ENCODE peak calls at places on chromosomes 11 and 22, in six cellular contexts. H is retinal pigment epithelial cell, Y is IMR-90, G is astrocyte of the spinal cord, Z is GM20000, R is OCI-LY7. B is an unnamed sample.

GRCh38 chr11:112617977-112618829 is 343.0 kb upstream of the NCAM1 start:
- DNase-seq in Y (no peak), H (no peak), R (no peak), Z (no peak), G (no peak), B (no peak)

GRCh38 chr11:122122179-122122578 is 6.2 kb upstream of the BLID start:
- DNase-seq in R (no peak), Y (no peak), Z (no peak), G (no peak), H (no peak), B (no peak)

GRCh38 chr11:68847395-68847794 is 5.7 kb upstream of the CPT1A start:
- DNase-seq in H (no peak), G (no peak), Z (no peak), R (no peak), Y (no peak), B (no peak)

GRCh38 chr11:18731427-18731826 is 5.4 kb upstream of the IGSF22 start:
- DNase-seq in Z (no peak), R (peak; percentile 27), Y (no peak), G (no peak), H (no peak), B (no peak)

GRCh38 chr11:110507328-110507727 is 77.6 kb downstream of the FDX1 start:
- DNase-seq in Z (no peak), H (no peak), R (no peak), G (no peak), Y (no peak), B (no peak)

GRCh38 chr11:95993438-95994339 is 69.8 kb upstream of the MTMR2 start:
- DNase-seq in Y (peak; percentile 30), R (no peak), Z (no peak), H (no peak), G (no peak), B (no peak)

GRCh38 chr22:24434472-24435322 is 7.3 kb downstream of the ADORA2A start:
- DNase-seq in Y (no peak), G (no peak), H (no peak), R (peak; percentile 97), Z (peak; percentile 88), B (no peak)

GRCh38 chr11:132024587-132025295 is 654.3 kb downstream of the NTM start:
- DNase-seq in Y (peak; percentile 89), R (no peak), H (peak; percentile 61), G (peak; percentile 79), Z (peak; percentile 13), B (peak; percentile 82)

GRCh38 chr22:31630331-31631329 is 31.4 kb downstream of the PISD start:
- DNase-seq in G (peak; percentile 79), H (peak; percentile 54), R (peak; percentile 96), Y (peak; percentile 74), Z (peak; percentile 85), B (peak; percentile 79)

GRCh38 chr22:40953446-40953845 is 2.3 kb downstream of the RBX1 start:
- DNase-seq in H (no peak), R (no peak), Y (no peak), G (no peak), Z (no peak), B (no peak)

GRCh38 chr22:49090061-49090852 is 737.4 kb downstream of the BRD1 start:
- DNase-seq in H (no peak), R (no peak), Z (no peak), Y (no peak), G (no peak), B (no peak)

GRCh38 chr11:82046778-82047177 is 686.9 kb downstream of the FAM181B start:
- DNase-seq in Y (peak; percentile 3), Z (no peak), H (peak; percentile 3), R (no peak), G (peak; percentile 80), B (peak; percentile 19)

GRCh38 chr22:21443735-21444421 is 23.3 kb upstream of the TMEM191C start:
- DNase-seq in H (no peak), R (no peak), Z (no peak), Y (no peak), G (no peak), B (no peak)

GRCh38 chr11:3163241-3163981 is 1.7 kb downstream of the OSBPL5 start:
- DNase-seq in R (no peak), Z (no peak), G (no peak), Y (no peak), H (no peak), B (no peak)

GRCh38 chr11:88421530-88421929 is 84.0 kb upstream of the CTSC start:
- DNase-seq in Y (peak; percentile 48), R (no peak), Z (peak; percentile 46), H (no peak), G (no peak), B (peak; percentile 29)

GRCh38 chr11:61083601-61084147 is 18.6 kb upstream of the CD5 start:
- DNase-seq in H (no peak), Z (peak; percentile 43), R (no peak), G (no peak), Y (no peak), B (no peak)

GRCh38 chr11:121047926-121048325 is 24.0 kb downstream of the TBCEL start:
- DNase-seq in Y (no peak), G (no peak), R (no peak), Z (no peak), H (no peak), B (no peak)

GRCh38 chr11:72896431-72896830 is 82.2 kb downstream of the ATG16L2 start:
- DNase-seq in R (no peak), H (no peak), Y (no peak), Z (no peak), G (no peak), B (no peak)

GRCh38 chr22:37162221-37163095 is 12.7 kb upstream of the IL2RB start:
- DNase-seq in G (peak; percentile 26), H (no peak), R (no peak), Y (no peak), Z (peak; percentile 84), B (no peak)
- TF ChIP-seq CTCF in G (no peak), H (no peak), R (no peak), Y (no peak), Z (no peak), B (no peak)

DNA sequence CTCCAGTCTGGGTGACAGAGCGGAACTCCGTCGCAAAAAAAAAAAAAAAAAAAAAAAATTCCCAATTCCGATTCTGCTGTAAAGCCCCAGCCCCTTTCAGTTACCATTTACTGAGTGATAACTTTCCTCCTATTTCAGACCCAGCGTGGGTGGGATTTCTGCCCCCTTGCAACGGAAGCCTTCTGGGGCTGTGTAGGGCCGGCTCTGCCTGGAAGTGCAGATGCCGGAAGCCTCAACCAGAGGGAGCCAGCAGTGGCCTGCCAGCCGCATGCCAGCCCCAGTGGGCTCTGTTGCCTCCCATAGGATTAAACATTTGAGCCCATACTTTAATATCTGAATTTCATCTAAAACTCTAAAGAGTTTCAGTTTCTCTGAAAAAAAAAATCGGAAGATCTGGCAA is 60.0 kb upstream of the NUP50 start:
- DNase-seq in R (no peak), H (no peak), G (no peak), Z (no peak), Y (no peak), B (no peak)
- TF ChIP-seq CTCF in R (no peak), H (no peak), G (peak; percentile 15), Z (no peak), Y (peak; percentile 32), B (peak; percentile 20)

GRCh38 chr22:30327864-30328345 is 1.2 kb upstream of the TBC1D10A start:
- DNase-seq in Y (no peak), R (peak; percentile 15), H (no peak), G (no peak), Z (no peak), B (no peak)

GRCh38 chr22:30324008-30324730 is 2.6 kb downstream of the TBC1D10A start:
- DNase-seq in R (no peak), Y (peak; percentile 47), Z (no peak), G (peak; percentile 46), H (no peak), B (no peak)

GRCh38 chr22:30325065-30325720 is 1.5 kb downstream of the TBC1D10A start:
- DNase-seq in R (no peak), Z (no peak), G (peak; percentile 60), Y (peak; percentile 90), H (peak; percentile 53), B (peak; percentile 88)

GRCh38 chr22:30326704-30327362 is at the start of gene TBC1D10A:
- DNase-seq in G (peak; percentile 87), Z (peak; percentile 100), H (peak; percentile 64), R (peak; percentile 96), Y (peak; percentile 86), B (peak; percentile 96)

DNA sequence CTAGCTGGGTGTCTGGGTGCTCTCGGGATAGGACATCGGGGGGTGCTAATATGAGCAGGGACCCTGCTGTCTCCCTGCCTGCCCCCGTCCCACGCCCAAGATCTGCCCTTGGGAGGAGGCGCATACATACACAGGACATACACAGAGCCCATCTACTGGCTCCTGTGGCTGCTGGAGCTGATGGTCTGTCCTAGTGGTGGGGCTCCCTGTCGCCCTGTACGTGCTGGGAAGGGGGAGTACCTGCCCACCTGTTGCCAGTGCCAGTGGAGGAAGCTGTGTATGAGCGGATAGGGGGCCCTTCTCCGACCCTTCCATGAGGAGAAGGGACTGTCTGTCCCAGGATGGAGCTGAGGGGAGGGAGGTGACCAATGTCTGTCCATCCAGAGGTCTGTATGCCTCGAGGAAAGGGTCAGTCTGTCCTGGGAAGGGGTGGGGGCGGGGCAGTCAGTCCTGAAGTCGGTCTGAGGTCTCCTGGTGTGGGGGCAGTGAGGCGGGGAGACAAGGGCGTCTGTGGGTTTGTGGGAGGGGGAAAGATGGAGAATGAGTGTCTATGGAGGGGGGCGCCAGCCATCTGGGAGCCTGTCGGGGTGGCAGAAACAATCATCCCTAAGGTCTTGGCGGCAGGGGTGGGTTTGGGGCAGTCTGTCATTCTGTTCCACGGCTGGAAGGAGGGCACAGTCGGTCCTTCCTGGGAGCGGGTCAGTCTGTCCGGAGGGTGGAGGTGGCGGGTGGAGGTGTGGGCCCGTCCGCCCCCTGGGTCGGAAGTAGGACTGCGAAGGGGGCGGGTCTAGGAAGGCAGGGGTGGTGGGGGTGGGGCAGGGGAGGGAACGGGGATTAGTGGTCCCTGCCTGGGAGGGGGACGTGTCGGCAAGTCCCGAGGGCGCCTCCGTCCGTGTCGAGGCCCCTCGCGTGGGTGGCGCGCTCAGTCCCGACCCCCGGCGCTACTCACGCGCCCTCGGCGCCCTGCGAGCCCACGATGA is 727 bp downstream of the TBC1D10A start:
- DNase-seq in G (no peak), Z (peak; percentile 50), Y (no peak), R (peak; percentile 50), H (no peak), B (peak; percentile 34)
- TF ChIP-seq CTCF in G (no peak), Z (no peak), Y (no peak), R (no peak), H (no peak), B (no peak)

GRCh38 chr22:44825310-44826150 is 73.2 kb downstream of the ARHGAP8 start:
- DNase-seq in Y (no peak), H (no peak), Z (no peak), G (no peak), R (no peak), B (no peak)
- TF ChIP-seq CTCF in Y (no peak), H (no peak), Z (no peak), G (no peak), R (no peak), B (no peak)

DNA sequence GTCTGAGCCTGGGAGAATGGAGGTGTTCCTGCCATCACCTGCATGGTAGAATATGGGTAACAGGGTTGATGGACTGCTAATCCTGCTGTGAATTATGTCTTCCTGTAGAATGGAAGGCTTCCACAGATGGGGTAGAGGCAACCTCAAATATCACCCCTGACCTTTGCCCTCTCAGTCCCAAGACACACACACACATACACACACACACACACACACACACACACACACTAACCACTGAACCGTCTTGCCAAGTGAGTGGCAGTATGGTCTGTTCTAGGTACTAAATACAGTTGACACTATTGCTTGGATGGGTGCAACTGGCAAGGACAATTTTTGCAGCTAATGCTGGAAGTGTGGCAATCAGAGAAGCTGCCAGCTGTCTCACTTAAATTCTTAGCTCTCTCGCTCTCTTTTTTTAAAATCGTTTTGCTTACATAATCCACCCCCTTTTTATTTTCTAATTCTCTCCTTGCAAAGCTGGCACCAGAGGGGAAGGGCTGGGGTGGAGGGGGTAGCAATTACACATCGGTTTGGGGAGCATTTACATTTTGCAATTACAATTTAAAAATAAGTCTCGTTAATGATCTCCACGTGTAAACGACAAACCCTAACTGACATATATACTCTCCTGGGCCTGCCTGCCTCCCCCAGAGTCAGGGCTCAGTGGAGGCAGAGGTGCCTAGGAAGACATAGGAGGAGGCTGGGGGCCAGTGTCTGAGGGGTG is 162.5 kb downstream of the FEZ1 start:
- DNase-seq in Y (no peak), R (no peak), G (no peak), H (no peak), Z (no peak), B (no peak)
- TF ChIP-seq CTCF in Y (no peak), R (no peak), G (no peak), H (no peak), Z (no peak), B (no peak)